ENCODE peak calls at places on chromosome 1, in four cellular contexts. N is K562, H is H1, A is GM12878. M is an unnamed sample.

GRCh38 chr1:43932786-43933385 is 715 bp upstream of the ARTN start:
- DNase-seq in N (no peak), H (no peak), A (no peak), M (no peak)

GRCh38 chr1:83741348-83741747 is 257.6 kb downstream of the TTLL7 start:
- DNase-seq in N (no peak), H (no peak), A (no peak), M (no peak)

GRCh38 chr1:44655609-44656008 is 18.7 kb downstream of the TMEM53 start:
- DNase-seq in N (peak), H (no peak), A (no peak), M (no peak)

GRCh38 chr1:17119076-17119743 is at the start of gene PADI2:
- DNase-seq in N (peak), H (no peak), A (no peak), M (peak)

GRCh38 chr1:167090289-167090942 is at the start of gene GPA33:
- DNase-seq in N (no peak), H (no peak), A (no peak), M (no peak)

GRCh38 chr1:80054129-80054528 is 1047.6 kb upstream of the ADGRL4 start:
- DNase-seq in N (peak), H (no peak), A (no peak), M (peak)

GRCh38 chr1:37958690-37959089 is 11.8 kb upstream of the INPP5B start:
- DNase-seq in N (no peak), H (no peak), A (no peak), M (no peak)

GRCh38 chr1:248918126-248918525 is 12.1 kb downstream of the PGBD2 start:
- DNase-seq in N (no peak), H (no peak), A (no peak), M (no peak)

GRCh38 chr1:92211166-92211565 is 6.5 kb upstream of the C1orf146 start:
- DNase-seq in N (no peak), H (no peak), A (no peak), M (no peak)

GRCh38 chr1:209527993-209528392 is 55.5 kb upstream of the CAMK1G start:
- DNase-seq in N (peak), H (no peak), A (no peak), M (no peak)

GRCh38 chr1:202200112-202200548 is 6.5 kb downstream of the LGR6 start:
- DNase-seq in N (no peak), H (no peak), A (no peak), M (peak)

GRCh38 chr1:16189003-16189402 is 23.4 kb downstream of the ARHGEF19 start:
- DNase-seq in N (peak), H (no peak), A (no peak), M (no peak)

GRCh38 chr1:16051039-16051438 is 7.5 kb downstream of the CLCNKB start:
- DNase-seq in N (no peak), H (no peak), A (no peak), M (no peak)

GRCh38 chr1:23383547-23384311 is 14.1 kb upstream of the ZNF436 start:
- DNase-seq in N (no peak), H (no peak), A (no peak), M (no peak)

GRCh38 chr1:236795757-236796719 is 946 bp downstream of the MTR start:
- DNase-seq in N (peak), H (no peak), A (peak), M (peak)

GRCh38 chr1:205584732-205585131 is 47.1 kb downstream of the ELK4 start:
- DNase-seq in N (peak), H (no peak), A (no peak), M (no peak)

GRCh38 chr1:47659141-47659540 is 221.3 kb downstream of the FOXD2 start:
- DNase-seq in N (no peak), H (no peak), A (no peak), M (no peak)

GRCh38 chr1:235657747-235658526 is 8.4 kb upstream of the GNG4 start:
- DNase-seq in N (peak), H (no peak), A (no peak), M (no peak)

GRCh38 chr1:101136739-101137138 is 100.1 kb upstream of the S1PR1 start:
- DNase-seq in N (no peak), H (no peak), A (peak), M (no peak)

GRCh38 chr1:203629509-203630082 is 3.0 kb downstream of the ATP2B4 start:
- DNase-seq in N (peak), H (no peak), A (no peak), M (no peak)

GRCh38 chr1:210340751-210341328 is 12.1 kb downstream of the HHAT start:
- DNase-seq in N (no peak), H (no peak), A (no peak), M (no peak)

GRCh38 chr1:84672080-84672735 is 18.1 kb downstream of the SSX2IP start:
- DNase-seq in N (no peak), H (no peak), A (no peak), M (no peak)

GRCh38 chr1:164587617-164588367 is 28.8 kb downstream of the PBX1 start:
- DNase-seq in N (no peak), H (no peak), A (no peak), M (no peak)

GRCh38 chr1:48817505-48818114 is 40.9 kb upstream of the BEND5 start:
- DNase-seq in N (peak), H (peak), A (no peak), M (peak)

GRCh38 chr1:3000214-3000613 is 21.1 kb upstream of the ACTRT2 start:
- DNase-seq in N (no peak), H (no peak), A (no peak), M (no peak)

GRCh38 chr1:224828691-224829090 is 100.8 kb upstream of the DNAH14 start:
- DNase-seq in N (no peak), H (no peak), A (no peak), M (no peak)

GRCh38 chr1:200029624-200030074 is 2.1 kb downstream of the NR5A2 start:
- DNase-seq in N (no peak), H (no peak), A (no peak), M (no peak)
- TF ChIP-seq EGR1 in N (no peak), H (no peak), A (no peak), M (no peak)

GRCh38 chr1:10889628-10890353 is 93.3 kb upstream of the CASZ1 start:
- DNase-seq in N (no peak), H (no peak), A (no peak), M (no peak)
- TF ChIP-seq EZH2 in N (no peak), H (no peak), A (no peak), M (no peak)

GRCh38 chr1:159915571-159916239 is 9.6 kb downstream of the TAGLN2 start:
- DNase-seq in N (no peak), H (no peak), A (no peak), M (no peak)
- TF ChIP-seq CEBPB in N (no peak), H (no peak), A (no peak), M (no peak)

GRCh38 chr1:25664357-25664796 is 47.8 kb downstream of the MAN1C1 start:
- DNase-seq in N (no peak), H (no peak), A (no peak), M (no peak)
- TF ChIP-seq EGR1 in N (no peak), H (no peak), A (no peak), M (no peak)

GRCh38 chr1:59523745-59524450 is 227.0 kb downstream of the FGGY start:
- DNase-seq in N (no peak), H (no peak), A (no peak), M (no peak)
- TF ChIP-seq EZH2 in N (no peak), H (no peak), A (no peak), M (no peak)

DNA sequence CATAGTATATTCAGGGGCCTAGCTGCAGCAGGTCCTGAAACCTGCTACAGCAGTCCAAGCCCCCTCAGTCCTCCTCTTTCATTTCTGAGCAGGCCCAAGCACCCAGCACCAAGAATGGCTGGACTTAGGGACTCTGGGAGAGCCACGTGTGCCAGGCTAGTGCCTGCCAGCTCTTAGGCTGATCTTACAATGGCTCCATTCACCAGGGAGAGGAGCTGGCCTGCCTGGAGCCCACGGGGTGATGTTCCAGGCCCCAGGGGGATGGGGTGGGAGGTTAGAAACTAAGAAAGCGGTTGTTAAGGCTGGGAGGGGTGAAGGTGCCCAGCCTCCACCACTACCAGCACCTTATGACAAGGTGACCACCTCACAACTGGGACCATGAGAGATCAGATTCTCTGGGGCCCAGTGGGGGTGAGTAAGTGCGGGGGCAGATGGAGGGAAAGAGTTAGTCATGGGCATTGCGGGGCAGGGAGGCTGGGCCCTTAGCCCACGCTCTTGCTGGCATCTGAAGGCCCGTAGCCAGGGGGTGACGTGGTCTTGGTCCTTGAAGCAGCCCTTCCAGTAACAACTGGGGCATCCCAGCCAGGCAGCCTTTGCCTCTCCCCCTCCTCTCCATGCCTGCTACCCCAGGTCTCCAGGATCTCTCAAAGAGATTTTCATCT is 30.3 kb upstream of the CLIC4 start:
- DNase-seq in N (no peak), H (no peak), A (no peak), M (no peak)
- TF ChIP-seq CEBPB in N (no peak), H (no peak), A (no peak), M (no peak)

GRCh38 chr1:11802973-11803885 is 2.5 kb downstream of the MTHFR start:
- DNase-seq in N (peak), H (peak), A (peak), M (peak)

GRCh38 chr1:11806307-11806936 is 431 bp downstream of the CLCN6 start:
- DNase-seq in N (peak), H (no peak), A (no peak), M (no peak)

GRCh38 chr1:11807087-11807486 is 1.1 kb downstream of the CLCN6 start:
- DNase-seq in N (no peak), H (no peak), A (no peak), M (no peak)

GRCh38 chr1:11805454-11806306 is at the start of the genes CLCN6 and MTHFR:
- DNase-seq in N (peak), H (peak), A (peak), M (peak)

GRCh38 chr1:11804666-11805453 is 904 bp downstream of the MTHFR start:
- DNase-seq in N (peak), H (no peak), A (no peak), M (no peak)
- TF ChIP-seq EGR1 in N (no peak), H (no peak), A (peak), M (no peak)

GRCh38 chr1:29122662-29122986 is 1.1 kb downstream of the TMEM200B start:
- DNase-seq in N (no peak), H (no peak), A (no peak), M (no peak)

GRCh38 chr1:29125237-29125641 is 1.5 kb upstream of the TMEM200B start:
- DNase-seq in N (no peak), H (no peak), A (no peak), M (no peak)

GRCh38 chr1:29124366-29125236 is 898 bp upstream of the TMEM200B start:
- DNase-seq in N (peak), H (peak), A (no peak), M (peak)

GRCh38 chr1:29122987-29123870 is 474 bp downstream of the TMEM200B start:
- DNase-seq in N (no peak), H (no peak), A (no peak), M (no peak)

DNA sequence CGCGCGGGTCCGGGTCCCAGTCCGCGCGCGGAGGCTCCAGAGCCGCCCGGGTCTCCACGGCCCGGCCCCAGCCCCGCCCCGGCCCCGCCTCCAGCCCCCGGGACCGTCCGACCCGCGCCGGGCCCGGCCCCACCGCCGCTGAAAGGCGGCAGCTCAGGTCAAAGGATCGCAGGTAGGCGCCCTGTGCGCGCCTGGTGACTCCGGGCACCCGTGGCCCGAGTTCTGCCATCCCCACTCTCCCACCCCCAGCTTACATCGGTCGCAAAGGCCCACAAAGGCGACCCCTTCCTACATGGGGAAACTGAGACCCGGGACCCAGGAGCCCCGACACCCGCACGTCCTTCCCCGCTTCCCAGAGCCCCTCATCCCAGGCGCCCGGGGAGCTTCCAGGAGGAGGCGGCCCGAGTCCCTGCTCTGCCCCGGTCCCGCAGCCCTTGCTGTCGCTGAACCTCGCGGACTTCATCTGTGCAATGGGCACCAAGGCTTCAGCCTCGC is at the start of gene TMEM200B:
- DNase-seq in N (no peak), H (no peak), A (no peak), M (no peak)
- TF ChIP-seq EZH2 in N (no peak), H (no peak), A (peak), M (no peak)